ENCODE peak calls at places on chromosome 14, in seven cellular contexts. F, K, G, L, D, N and B are unnamed samples.

GRCh38 chr14:80792756-80793155 is 148.8 kb downstream of the CEP128 start:
- DNase-seq in F (no peak), K (no peak), G (no peak), L (no peak), D (no peak), N (no peak), B (no peak)

GRCh38 chr14:75310295-75311059 is 31.8 kb downstream of the FOS start:
- DNase-seq in F (peak; percentile 40), K (peak; percentile 80), G (peak; percentile 73), L (no peak), D (peak; percentile 88), N (peak; percentile 84), B (no peak)

GRCh38 chr14:104805326-104805678 is 4.4 kb downstream of the ZBTB42 start:
- DNase-seq in F (no peak), K (no peak), G (no peak), L (no peak), D (peak; percentile 69), N (peak; percentile 62), B (peak; percentile 12)

GRCh38 chr14:74202113-74202512 is 37.1 kb upstream of the VSX2 start:
- DNase-seq in F (no peak), K (no peak), G (no peak), L (no peak), D (no peak), N (no peak), B (no peak)

GRCh38 chr14:59591641-59592040 is 15.0 kb upstream of the CCDC175 start:
- DNase-seq in F (no peak), K (no peak), G (no peak), L (no peak), D (no peak), N (no peak), B (no peak)

GRCh38 chr14:49957089-49957852 is 64.4 kb downstream of the ARF6 start:
- DNase-seq in F (no peak), K (no peak), G (no peak), L (no peak), D (no peak), N (no peak), B (no peak)

GRCh38 chr14:22391908-22392307 is 197.1 kb downstream of the DAD1 start:
- DNase-seq in F (peak; percentile 13), K (peak; percentile 46), G (peak; percentile 73), L (peak; percentile 68), D (peak; percentile 75), N (peak; percentile 43), B (peak; percentile 51)

GRCh38 chr14:55867726-55868125 is 250.5 kb upstream of the PELI2 start:
- DNase-seq in F (no peak), K (no peak), G (no peak), L (no peak), D (no peak), N (no peak), B (no peak)

GRCh38 chr14:21748869-21749303 is 75.3 kb upstream of the OR4E1 start:
- DNase-seq in F (peak; percentile 1), K (peak; percentile 42), G (peak; percentile 30), L (peak; percentile 34), D (peak; percentile 59), N (peak; percentile 16), B (peak; percentile 49)

GRCh38 chr14:103286968-103287850 is 46.8 kb upstream of the EIF5 start:
- DNase-seq in F (no peak), K (no peak), G (no peak), L (no peak), D (no peak), N (no peak), B (no peak)

GRCh38 chr14:94648801-94649200 is 36.6 kb downstream of the SERPINA3 start:
- DNase-seq in F (no peak), K (no peak), G (no peak), L (no peak), D (no peak), N (no peak), B (no peak)

GRCh38 chr14:85702937-85703336 is 173.0 kb downstream of the FLRT2 start:
- DNase-seq in F (no peak), K (no peak), G (no peak), L (no peak), D (no peak), N (no peak), B (peak; percentile 11)

GRCh38 chr14:54652188-54652889 is 85.4 kb downstream of the SAMD4A start:
- DNase-seq in F (no peak), K (peak; percentile 81), G (peak; percentile 89), L (no peak), D (peak; percentile 72), N (peak; percentile 84), B (no peak)

GRCh38 chr14:22689186-22689585 is 45.0 kb upstream of the OR6J1 start:
- DNase-seq in F (no peak), K (no peak), G (no peak), L (no peak), D (no peak), N (peak; percentile 5), B (no peak)

GRCh38 chr14:103679351-103679750 is 35.9 kb downstream of the XRCC3 start:
- DNase-seq in F (no peak), K (no peak), G (no peak), L (peak; percentile 82), D (peak; percentile 43), N (no peak), B (peak; percentile 8)

GRCh38 chr14:104843442-104844305 is 21.4 kb upstream of the CEP170B start:
- DNase-seq in F (peak; percentile 60), K (no peak), G (no peak), L (no peak), D (peak; percentile 25), N (no peak), B (no peak)

GRCh38 chr14:92040431-92041040 is 677 bp upstream of the TRIP11 start:
- DNase-seq in F (peak; percentile 51), K (no peak), G (peak; percentile 25), L (peak; percentile 69), D (peak; percentile 65), N (no peak), B (peak; percentile 13)

GRCh38 chr14:100660498-100661339 is 66.0 kb upstream of the DLK1 start:
- DNase-seq in F (no peak), K (no peak), G (no peak), L (no peak), D (no peak), N (no peak), B (no peak)

GRCh38 chr14:103705524-103706284 is 9.5 kb downstream of the XRCC3 start:
- DNase-seq in F (no peak), K (no peak), G (no peak), L (no peak), D (no peak), N (no peak), B (no peak)

GRCh38 chr14:24079521-24080141 is 8.3 kb downstream of the CPNE6 start:
- DNase-seq in F (no peak), K (no peak), G (no peak), L (no peak), D (peak; percentile 33), N (no peak), B (peak; percentile 49)

GRCh38 chr14:74905595-74906142 is 17.4 kb downstream of the RPS6KL1 start:
- DNase-seq in F (peak; percentile 12), K (no peak), G (peak; percentile 58), L (peak; percentile 80), D (peak; percentile 75), N (peak; percentile 78), B (peak; percentile 56)

GRCh38 chr14:69046468-69046867 is 67.4 kb upstream of the ACTN1 start:
- DNase-seq in F (no peak), K (no peak), G (peak; percentile 43), L (no peak), D (peak; percentile 24), N (no peak), B (no peak)

GRCh38 chr14:87888136-87888999 is 104.6 kb downstream of the GALC start:
- DNase-seq in F (no peak), K (peak; percentile 20), G (no peak), L (peak; percentile 26), D (peak; percentile 10), N (peak; percentile 0), B (peak; percentile 14)

GRCh38 chr14:53190938-53191337 is 37.8 kb upstream of the DDHD1 start:
- DNase-seq in F (peak; percentile 5), K (no peak), G (no peak), L (peak; percentile 29), D (no peak), N (no peak), B (no peak)

GRCh38 chr14:23402296-23403138 is 5.6 kb downstream of the MYH6 start:
- DNase-seq in F (no peak), K (no peak), G (no peak), L (no peak), D (no peak), N (no peak), B (no peak)

GRCh38 chr14:81432171-81432570 is 32.0 kb upstream of the STON2 start:
- DNase-seq in F (no peak), K (no peak), G (no peak), L (no peak), D (no peak), N (no peak), B (no peak)

GRCh38 chr14:35261774-35262173 is 30.4 kb upstream of the PSMA6 start:
- DNase-seq in F (no peak), K (no peak), G (no peak), L (no peak), D (no peak), N (no peak), B (no peak)